ENCODE peak calls at places on chromosome 12, in seven cellular contexts. One of them, this sample, is unnamed. For H3K27me3, the result is how much of the 10 kb centered on the place peaks cover.

GRCh38 chr12:31773867-31774266 is 45.0 kb upstream of the AMN1 start:
- DNase-seq in iPS DF 6.9: no peak
- DNase-seq in upper lobe of left lung: no peak
- DNase-seq in fibroblast of lung: no peak
- DNase-seq in Karpas-422: no peak
- DNase-seq in PC-3: no peak
- DNase-seq in colonic mucosa: no peak
- DNase-seq in this sample: no peak

GRCh38 chr12:32502693-32503510 is 103.5 kb downstream of the FGD4 start:
- DNase-seq in PC-3: no peak
- DNase-seq in fibroblast of lung: peak
- DNase-seq in iPS DF 6.9: no peak
- DNase-seq in upper lobe of left lung: peak
- DNase-seq in colonic mucosa: no peak
- DNase-seq in Karpas-422: no peak
- DNase-seq in this sample: no peak

GRCh38 chr12:42935756-42936155 is 346.2 kb upstream of the PRICKLE1 start:
- DNase-seq in colonic mucosa: no peak
- DNase-seq in PC-3: peak
- DNase-seq in upper lobe of left lung: no peak
- DNase-seq in iPS DF 6.9: no peak
- DNase-seq in fibroblast of lung: peak
- DNase-seq in Karpas-422: no peak
- DNase-seq in this sample: no peak

GRCh38 chr12:47752552-47752951 is 6.1 kb downstream of the RAPGEF3 start:
- DNase-seq in fibroblast of lung: peak
- DNase-seq in colonic mucosa: no peak
- DNase-seq in PC-3: peak
- DNase-seq in upper lobe of left lung: no peak
- DNase-seq in Karpas-422: no peak
- DNase-seq in iPS DF 6.9: no peak
- DNase-seq in this sample: no peak

GRCh38 chr12:122087431-122088180 is 9.1 kb downstream of the MLXIP start:
- DNase-seq in upper lobe of left lung: no peak
- DNase-seq in colonic mucosa: peak
- DNase-seq in PC-3: no peak
- DNase-seq in iPS DF 6.9: no peak
- DNase-seq in fibroblast of lung: no peak
- DNase-seq in Karpas-422: no peak
- DNase-seq in this sample: no peak

GRCh38 chr12:71456990-71457389 is 17.4 kb downstream of the LGR5 start:
- DNase-seq in PC-3: no peak
- DNase-seq in Karpas-422: no peak
- DNase-seq in colonic mucosa: no peak
- DNase-seq in iPS DF 6.9: no peak
- DNase-seq in fibroblast of lung: no peak
- DNase-seq in upper lobe of left lung: no peak
- DNase-seq in this sample: no peak

GRCh38 chr12:110022980-110023633 is 23.9 kb downstream of the ANKRD13A start:
- DNase-seq in Karpas-422: no peak
- DNase-seq in upper lobe of left lung: no peak
- DNase-seq in iPS DF 6.9: no peak
- DNase-seq in PC-3: no peak
- DNase-seq in fibroblast of lung: peak
- DNase-seq in colonic mucosa: no peak
- DNase-seq in this sample: no peak

GRCh38 chr12:31973818-31974217 is 14.6 kb downstream of the RESF1 start:
- DNase-seq in upper lobe of left lung: no peak
- DNase-seq in Karpas-422: no peak
- DNase-seq in colonic mucosa: no peak
- DNase-seq in fibroblast of lung: no peak
- DNase-seq in PC-3: no peak
- DNase-seq in iPS DF 6.9: no peak
- DNase-seq in this sample: no peak

GRCh38 chr12:13039557-13039956 is 4.6 kb upstream of the FAM234B start:
- DNase-seq in PC-3: no peak
- DNase-seq in Karpas-422: no peak
- DNase-seq in upper lobe of left lung: no peak
- DNase-seq in colonic mucosa: peak
- DNase-seq in fibroblast of lung: no peak
- DNase-seq in iPS DF 6.9: no peak
- DNase-seq in this sample: no peak

GRCh38 chr12:56630180-56630632 is at the start of gene BAZ2A:
- DNase-seq in colonic mucosa: peak
- DNase-seq in fibroblast of lung: peak
- DNase-seq in iPS DF 6.9: no peak
- DNase-seq in upper lobe of left lung: peak
- DNase-seq in Karpas-422: peak
- DNase-seq in PC-3: peak
- DNase-seq in this sample: peak

GRCh38 chr12:95593266-95593871 is 42.1 kb upstream of the USP44 start:
- DNase-seq in upper lobe of left lung: no peak
- DNase-seq in PC-3: no peak
- DNase-seq in fibroblast of lung: no peak
- DNase-seq in iPS DF 6.9: no peak
- DNase-seq in colonic mucosa: no peak
- DNase-seq in Karpas-422: no peak
- DNase-seq in this sample: no peak

GRCh38 chr12:31234053-31234835 is 91.7 kb downstream of the SINHCAF start:
- DNase-seq in upper lobe of left lung: no peak
- DNase-seq in fibroblast of lung: no peak
- DNase-seq in iPS DF 6.9: no peak
- DNase-seq in colonic mucosa: peak
- DNase-seq in Karpas-422: no peak
- DNase-seq in PC-3: no peak
- DNase-seq in this sample: no peak

GRCh38 chr12:47829584-47829983 is 9.9 kb upstream of the HDAC7 start:
- DNase-seq in upper lobe of left lung: no peak
- DNase-seq in Karpas-422: no peak
- DNase-seq in colonic mucosa: no peak
- DNase-seq in PC-3: no peak
- DNase-seq in fibroblast of lung: no peak
- DNase-seq in iPS DF 6.9: no peak
- DNase-seq in this sample: no peak

GRCh38 chr12:70560671-70561070 is 76.6 kb downstream of the PTPRB start:
- DNase-seq in Karpas-422: no peak
- DNase-seq in PC-3: peak
- DNase-seq in upper lobe of left lung: no peak
- DNase-seq in colonic mucosa: peak
- DNase-seq in fibroblast of lung: no peak
- DNase-seq in iPS DF 6.9: no peak
- DNase-seq in this sample: no peak

GRCh38 chr12:122856999-122857671 is 21.9 kb downstream of the HIP1R start:
- DNase-seq in iPS DF 6.9: no peak
- DNase-seq in fibroblast of lung: peak
- DNase-seq in upper lobe of left lung: no peak
- DNase-seq in PC-3: peak
- DNase-seq in colonic mucosa: no peak
- DNase-seq in Karpas-422: no peak
- DNase-seq in this sample: no peak

GRCh38 chr12:99045158-99045557 is 400.1 kb downstream of the APAF1 start:
- DNase-seq in upper lobe of left lung: no peak
- DNase-seq in iPS DF 6.9: no peak
- DNase-seq in PC-3: no peak
- DNase-seq in fibroblast of lung: no peak
- DNase-seq in colonic mucosa: no peak
- DNase-seq in Karpas-422: peak
- DNase-seq in this sample: no peak

GRCh38 chr12:130489293-130489692 is 151.6 kb downstream of the PIWIL1 start:
- DNase-seq in iPS DF 6.9: no peak
- DNase-seq in upper lobe of left lung: no peak
- DNase-seq in colonic mucosa: no peak
- DNase-seq in Karpas-422: no peak
- DNase-seq in fibroblast of lung: no peak
- DNase-seq in PC-3: no peak
- DNase-seq in this sample: no peak

GRCh38 chr12:130486146-130486435 is 148.4 kb downstream of the PIWIL1 start:
- DNase-seq in Karpas-422: no peak
- DNase-seq in PC-3: no peak
- DNase-seq in colonic mucosa: no peak
- DNase-seq in fibroblast of lung: no peak
- DNase-seq in iPS DF 6.9: no peak
- DNase-seq in upper lobe of left lung: no peak
- DNase-seq in this sample: no peak

GRCh38 chr12:130485291-130486145 is 147.8 kb downstream of the PIWIL1 start:
- DNase-seq in PC-3: no peak
- DNase-seq in colonic mucosa: no peak
- DNase-seq in fibroblast of lung: no peak
- DNase-seq in Karpas-422: no peak
- DNase-seq in upper lobe of left lung: no peak
- DNase-seq in iPS DF 6.9: no peak
- DNase-seq in this sample: no peak

GRCh38 chr12:130486891-130487416 is 149.3 kb downstream of the PIWIL1 start:
- DNase-seq in colonic mucosa: no peak
- DNase-seq in Karpas-422: no peak
- DNase-seq in PC-3: no peak
- DNase-seq in iPS DF 6.9: no peak
- DNase-seq in fibroblast of lung: no peak
- DNase-seq in upper lobe of left lung: no peak
- DNase-seq in this sample: no peak

GRCh38 chr12:130487636-130488035 is 149.9 kb downstream of the PIWIL1 start:
- DNase-seq in fibroblast of lung: no peak
- DNase-seq in PC-3: no peak
- DNase-seq in Karpas-422: no peak
- DNase-seq in upper lobe of left lung: no peak
- DNase-seq in colonic mucosa: no peak
- DNase-seq in iPS DF 6.9: no peak
- DNase-seq in this sample: no peak
- H3K27me3 ChIP-seq in fibroblast of lung: under half
- H3K27me3 ChIP-seq in PC-3: under half
- H3K27me3 ChIP-seq in Karpas-422: under half
- H3K27me3 ChIP-seq in upper lobe of left lung: under half
- H3K27me3 ChIP-seq in colonic mucosa: under half
- H3K27me3 ChIP-seq in iPS DF 6.9: under half
- H3K27me3 ChIP-seq in this sample: under half

GRCh38 chr12:112102127-112102526 is 6.5 kb downstream of the NAA25 start:
- DNase-seq in fibroblast of lung: no peak
- DNase-seq in iPS DF 6.9: no peak
- DNase-seq in upper lobe of left lung: no peak
- DNase-seq in colonic mucosa: no peak
- DNase-seq in Karpas-422: no peak
- DNase-seq in PC-3: no peak
- DNase-seq in this sample: no peak

GRCh38 chr12:112103758-112104504 is 4.7 kb downstream of the NAA25 start:
- DNase-seq in PC-3: no peak
- DNase-seq in iPS DF 6.9: no peak
- DNase-seq in upper lobe of left lung: no peak
- DNase-seq in fibroblast of lung: no peak
- DNase-seq in Karpas-422: no peak
- DNase-seq in colonic mucosa: no peak
- DNase-seq in this sample: no peak

GRCh38 chr12:112107728-112108447 is 695 bp downstream of the NAA25 start:
- DNase-seq in upper lobe of left lung: no peak
- DNase-seq in colonic mucosa: peak
- DNase-seq in Karpas-422: peak
- DNase-seq in PC-3: no peak
- DNase-seq in fibroblast of lung: no peak
- DNase-seq in iPS DF 6.9: no peak
- DNase-seq in this sample: no peak

GRCh38 chr12:112107306-112107705 is 1.3 kb downstream of the NAA25 start:
- DNase-seq in colonic mucosa: no peak
- DNase-seq in upper lobe of left lung: no peak
- DNase-seq in fibroblast of lung: no peak
- DNase-seq in PC-3: peak
- DNase-seq in Karpas-422: no peak
- DNase-seq in iPS DF 6.9: no peak
- DNase-seq in this sample: no peak

GRCh38 chr12:112105891-112106290 is 2.7 kb downstream of the NAA25 start:
- DNase-seq in upper lobe of left lung: no peak
- DNase-seq in fibroblast of lung: no peak
- DNase-seq in iPS DF 6.9: no peak
- DNase-seq in PC-3: no peak
- DNase-seq in Karpas-422: no peak
- DNase-seq in colonic mucosa: no peak
- DNase-seq in this sample: no peak
- H3K27ac ChIP-seq in upper lobe of left lung: no peak
- H3K27ac ChIP-seq in fibroblast of lung: no peak
- H3K27ac ChIP-seq in iPS DF 6.9: no peak
- H3K27ac ChIP-seq in PC-3: no peak
- H3K27ac ChIP-seq in Karpas-422: peak
- H3K27ac ChIP-seq in colonic mucosa: no peak
- H3K27ac ChIP-seq in this sample: no peak

GRCh38 chr12:104435765-104436164 is 21.0 kb upstream of the CHST11 start:
- DNase-seq in PC-3: no peak
- DNase-seq in upper lobe of left lung: no peak
- DNase-seq in fibroblast of lung: no peak
- DNase-seq in iPS DF 6.9: no peak
- DNase-seq in colonic mucosa: no peak
- DNase-seq in Karpas-422: no peak
- DNase-seq in this sample: no peak
- H3K27me3 ChIP-seq in PC-3: under half
- H3K27me3 ChIP-seq in upper lobe of left lung: under half
- H3K27me3 ChIP-seq in fibroblast of lung: under half
- H3K27me3 ChIP-seq in iPS DF 6.9: under half
- H3K27me3 ChIP-seq in colonic mucosa: under half
- H3K27me3 ChIP-seq in Karpas-422: under half
- H3K27me3 ChIP-seq in this sample: under half

GRCh38 chr12:115760231-115760630 is 517.3 kb downstream of the MED13L start:
- DNase-seq in upper lobe of left lung: no peak
- DNase-seq in iPS DF 6.9: no peak
- DNase-seq in fibroblast of lung: no peak
- DNase-seq in colonic mucosa: no peak
- DNase-seq in PC-3: no peak
- DNase-seq in Karpas-422: no peak
- DNase-seq in this sample: no peak
- H3K27ac ChIP-seq in upper lobe of left lung: no peak
- H3K27ac ChIP-seq in iPS DF 6.9: no peak
- H3K27ac ChIP-seq in fibroblast of lung: no peak
- H3K27ac ChIP-seq in colonic mucosa: no peak
- H3K27ac ChIP-seq in PC-3: no peak
- H3K27ac ChIP-seq in Karpas-422: no peak
- H3K27ac ChIP-seq in this sample: no peak

GRCh38 chr12:54195736-54196347 is 7.1 kb upstream of the SMUG1 start:
- DNase-seq in colonic mucosa: no peak
- DNase-seq in fibroblast of lung: peak
- DNase-seq in Karpas-422: peak
- DNase-seq in upper lobe of left lung: peak
- DNase-seq in iPS DF 6.9: no peak
- DNase-seq in PC-3: no peak
- DNase-seq in this sample: peak

GRCh38 chr12:54191126-54191525 is 2.3 kb upstream of the SMUG1 start:
- DNase-seq in iPS DF 6.9: no peak
- DNase-seq in fibroblast of lung: no peak
- DNase-seq in PC-3: no peak
- DNase-seq in upper lobe of left lung: no peak
- DNase-seq in Karpas-422: no peak
- DNase-seq in colonic mucosa: peak
- DNase-seq in this sample: no peak

GRCh38 chr12:54195080-54195479 is 6.3 kb upstream of the SMUG1 start:
- DNase-seq in upper lobe of left lung: no peak
- DNase-seq in iPS DF 6.9: no peak
- DNase-seq in Karpas-422: no peak
- DNase-seq in colonic mucosa: no peak
- DNase-seq in PC-3: no peak
- DNase-seq in fibroblast of lung: no peak
- DNase-seq in this sample: no peak

GRCh38 chr12:54191550-54192022 is 2.8 kb upstream of the SMUG1 start:
- DNase-seq in upper lobe of left lung: peak
- DNase-seq in Karpas-422: peak
- DNase-seq in iPS DF 6.9: peak
- DNase-seq in PC-3: peak
- DNase-seq in colonic mucosa: peak
- DNase-seq in fibroblast of lung: peak
- DNase-seq in this sample: peak

GRCh38 chr12:54193437-54193836 is 4.7 kb upstream of the SMUG1 start:
- DNase-seq in Karpas-422: no peak
- DNase-seq in colonic mucosa: no peak
- DNase-seq in fibroblast of lung: no peak
- DNase-seq in iPS DF 6.9: no peak
- DNase-seq in PC-3: no peak
- DNase-seq in upper lobe of left lung: no peak
- DNase-seq in this sample: no peak
- H3K27me3 ChIP-seq in Karpas-422: under half
- H3K27me3 ChIP-seq in colonic mucosa: half or more
- H3K27me3 ChIP-seq in fibroblast of lung: under half
- H3K27me3 ChIP-seq in iPS DF 6.9: under half
- H3K27me3 ChIP-seq in PC-3: under half
- H3K27me3 ChIP-seq in upper lobe of left lung: under half
- H3K27me3 ChIP-seq in this sample: under half